ENCODE peak calls at places on chromosomes 5 and 9, in five cellular contexts. One of them, this sample, is unnamed.

GRCh38 chr5:103624748-103625147 is 62.2 kb upstream of the NUDT12 start:
- DNase-seq in fibroblast of lung: peak; percentile 83
- DNase-seq in neural crest cell: no peak
- DNase-seq in naive thymus-derived CD4-positive, alpha-beta T cell: no peak
- DNase-seq in CD4-positive, alpha-beta memory T cell: no peak
- DNase-seq in this sample: no peak

GRCh38 chr5:158433634-158434033 is 574.7 kb upstream of the CLINT1 start:
- DNase-seq in fibroblast of lung: no peak
- DNase-seq in neural crest cell: no peak
- DNase-seq in naive thymus-derived CD4-positive, alpha-beta T cell: no peak
- DNase-seq in CD4-positive, alpha-beta memory T cell: no peak
- DNase-seq in this sample: no peak

GRCh38 chr5:170159101-170159698 is 53.5 kb downstream of the FOXI1 start:
- DNase-seq in fibroblast of lung: no peak
- DNase-seq in neural crest cell: no peak
- DNase-seq in naive thymus-derived CD4-positive, alpha-beta T cell: no peak
- DNase-seq in CD4-positive, alpha-beta memory T cell: no peak
- DNase-seq in this sample: no peak

GRCh38 chr5:135465391-135466122 is 13.4 kb upstream of the TIFAB start:
- DNase-seq in fibroblast of lung: no peak
- DNase-seq in neural crest cell: no peak
- DNase-seq in naive thymus-derived CD4-positive, alpha-beta T cell: no peak
- DNase-seq in CD4-positive, alpha-beta memory T cell: no peak
- DNase-seq in this sample: no peak

GRCh38 chr5:10607023-10607665 is 43.3 kb downstream of the ANKRD33B start:
- DNase-seq in fibroblast of lung: peak; percentile 79
- DNase-seq in neural crest cell: peak; percentile 19
- DNase-seq in naive thymus-derived CD4-positive, alpha-beta T cell: no peak
- DNase-seq in CD4-positive, alpha-beta memory T cell: no peak
- DNase-seq in this sample: peak; percentile 33

GRCh38 chr5:65102501-65102825 is 333.7 kb downstream of the CWC27 start:
- DNase-seq in fibroblast of lung: peak; percentile 8
- DNase-seq in neural crest cell: no peak
- DNase-seq in naive thymus-derived CD4-positive, alpha-beta T cell: no peak
- DNase-seq in CD4-positive, alpha-beta memory T cell: no peak
- DNase-seq in this sample: no peak

GRCh38 chr9:132978451-132979087 is at the start of gene GFI1B:
- DNase-seq in fibroblast of lung: no peak
- DNase-seq in neural crest cell: no peak
- DNase-seq in naive thymus-derived CD4-positive, alpha-beta T cell: no peak
- DNase-seq in CD4-positive, alpha-beta memory T cell: no peak
- DNase-seq in this sample: no peak

GRCh38 chr5:124740991-124741583 is 5.4 kb downstream of the ZNF608 start:
- DNase-seq in fibroblast of lung: peak; percentile 82
- DNase-seq in neural crest cell: no peak
- DNase-seq in naive thymus-derived CD4-positive, alpha-beta T cell: no peak
- DNase-seq in CD4-positive, alpha-beta memory T cell: no peak
- DNase-seq in this sample: no peak

GRCh38 chr9:34552606-34552981 is 29.8 kb upstream of the ENHO start:
- DNase-seq in fibroblast of lung: no peak
- DNase-seq in neural crest cell: no peak
- DNase-seq in naive thymus-derived CD4-positive, alpha-beta T cell: no peak
- DNase-seq in CD4-positive, alpha-beta memory T cell: no peak
- DNase-seq in this sample: no peak

GRCh38 chr5:9851458-9851857 is 221.3 kb upstream of the TAS2R1 start:
- DNase-seq in fibroblast of lung: peak; percentile 71
- DNase-seq in neural crest cell: no peak
- DNase-seq in naive thymus-derived CD4-positive, alpha-beta T cell: no peak
- DNase-seq in CD4-positive, alpha-beta memory T cell: no peak
- DNase-seq in this sample: no peak

GRCh38 chr9:93364734-93365426 is 86.6 kb upstream of the FAM120A start:
- DNase-seq in fibroblast of lung: no peak
- DNase-seq in neural crest cell: no peak
- DNase-seq in naive thymus-derived CD4-positive, alpha-beta T cell: no peak
- DNase-seq in CD4-positive, alpha-beta memory T cell: no peak
- DNase-seq in this sample: no peak

GRCh38 chr5:67262956-67263355 is 66.4 kb upstream of the CD180 start:
- DNase-seq in fibroblast of lung: no peak
- DNase-seq in neural crest cell: no peak
- DNase-seq in naive thymus-derived CD4-positive, alpha-beta T cell: no peak
- DNase-seq in CD4-positive, alpha-beta memory T cell: no peak
- DNase-seq in this sample: no peak

This sample was measured in nephron progenitor cell.